ENCODE peak calls at places on chromosomes 1 and 21, in nine cellular contexts. H, Y, Q, N, C, D, X, W and F are unnamed samples.

GRCh38 chr1:85615536-85615935 is 35.0 kb downstream of the CCN1 start:
- DNase-seq in H (no peak), Y (no peak), Q (no peak), N (no peak), C (no peak), D (no peak), X (peak), W (no peak), F (no peak)

GRCh38 chr1:208449951-208450350 is 205.8 kb upstream of the PLXNA2 start:
- DNase-seq in H (no peak), Y (no peak), Q (no peak), N (no peak), C (no peak), D (no peak), X (no peak), W (no peak), F (no peak)

GRCh38 chr1:31799895-31800676 is 15.7 kb downstream of the SPOCD1 start:
- DNase-seq in H (no peak), Y (no peak), Q (no peak), N (no peak), C (no peak), D (no peak), X (no peak), W (peak), F (no peak)

GRCh38 chr1:23825762-23826522 is 713 bp upstream of the HMGCL start:
- DNase-seq in H (no peak), Y (peak), Q (no peak), N (no peak), C (no peak), D (no peak), X (no peak), W (no peak), F (no peak)

GRCh38 chr21:35984654-35985366 is 75.5 kb downstream of the SETD4 start:
- DNase-seq in H (no peak), Y (no peak), Q (no peak), N (no peak), C (no peak), D (no peak), X (no peak), W (peak), F (no peak)

GRCh38 chr1:170692866-170693575 is 29.1 kb downstream of the PRRX1 start:
- DNase-seq in H (no peak), Y (peak), Q (peak), N (no peak), C (peak), D (no peak), X (peak), W (no peak), F (no peak)

GRCh38 chr1:72281637-72282270 is 585 bp downstream of the NEGR1 start:
- DNase-seq in H (no peak), Y (peak), Q (no peak), N (no peak), C (peak), D (no peak), X (no peak), W (no peak), F (peak)

GRCh38 chr1:23449918-23450317 is 25.4 kb upstream of the TCEA3 start:
- DNase-seq in H (no peak), Y (no peak), Q (no peak), N (peak), C (no peak), D (no peak), X (no peak), W (no peak), F (no peak)

GRCh38 chr21:17195965-17196364 is 316.9 kb upstream of the CXADR start:
- DNase-seq in H (no peak), Y (no peak), Q (no peak), N (no peak), C (no peak), D (no peak), X (no peak), W (no peak), F (no peak)

GRCh38 chr1:167594827-167595226 is 35.2 kb upstream of the RCSD1 start:
- DNase-seq in H (no peak), Y (no peak), Q (no peak), N (no peak), C (no peak), D (no peak), X (no peak), W (no peak), F (no peak)

GRCh38 chr1:154912755-154913154 is 23.8 kb downstream of the PMVK start:
- DNase-seq in H (no peak), Y (no peak), Q (no peak), N (no peak), C (no peak), D (no peak), X (no peak), W (no peak), F (no peak)

GRCh38 chr1:232868793-232869491 is 63.7 kb downstream of the MAP10 start:
- DNase-seq in H (peak), Y (peak), Q (peak), N (no peak), C (peak), D (no peak), X (peak), W (peak), F (no peak)

GRCh38 chr1:165943198-165943597 is 115.8 kb downstream of the UCK2 start:
- DNase-seq in H (peak), Y (peak), Q (peak), N (no peak), C (no peak), D (no peak), X (no peak), W (no peak), F (no peak)

GRCh38 chr1:193079187-193079586 is 19.8 kb downstream of the RO60 start:
- DNase-seq in H (no peak), Y (no peak), Q (no peak), N (no peak), C (no peak), D (no peak), X (no peak), W (no peak), F (no peak)

GRCh38 chr1:2999571-2999970 is 21.7 kb upstream of the ACTRT2 start:
- DNase-seq in H (no peak), Y (no peak), Q (no peak), N (no peak), C (no peak), D (no peak), X (no peak), W (no peak), F (no peak)

GRCh38 chr21:33267250-33267649 is 1.1 kb downstream of the IL10RB start:
- DNase-seq in H (no peak), Y (peak), Q (no peak), N (no peak), C (no peak), D (no peak), X (no peak), W (no peak), F (no peak)

GRCh38 chr1:1371354-1371740 is 3.7 kb downstream of the AURKAIP1 start:
- DNase-seq in H (no peak), Y (peak), Q (no peak), N (no peak), C (no peak), D (no peak), X (no peak), W (no peak), F (no peak)

GRCh38 chr1:152107289-152107983 is 7.8 kb downstream of the TCHH start:
- DNase-seq in H (peak), Y (peak), Q (no peak), N (no peak), C (no peak), D (no peak), X (no peak), W (no peak), F (no peak)

GRCh38 chr1:155196103-155196892 is 11.4 kb downstream of the THBS3 start:
- DNase-seq in H (no peak), Y (peak), Q (no peak), N (no peak), C (no peak), D (no peak), X (no peak), W (no peak), F (peak)

GRCh38 chr1:172089768-172090510 is 248.6 kb downstream of the DNM3 start:
- DNase-seq in H (peak), Y (peak), Q (peak), N (peak), C (peak), D (peak), X (peak), W (peak), F (peak)

GRCh38 chr1:111669268-111669667 is 49.7 kb downstream of the RAP1A start:
- DNase-seq in H (no peak), Y (peak), Q (no peak), N (no peak), C (peak), D (no peak), X (peak), W (no peak), F (no peak)

GRCh38 chr21:40324389-40324788 is 457.2 kb downstream of the PCP4 start:
- DNase-seq in H (no peak), Y (no peak), Q (no peak), N (no peak), C (no peak), D (no peak), X (no peak), W (no peak), F (no peak)

GRCh38 chr1:180116964-180117763 is 37.5 kb upstream of the QSOX1 start:
- DNase-seq in H (peak), Y (no peak), Q (peak), N (no peak), C (peak), D (no peak), X (peak), W (peak), F (no peak)

GRCh38 chr1:159935719-159936283 is 9.6 kb downstream of the IGSF9 start:
- DNase-seq in H (no peak), Y (peak), Q (no peak), N (no peak), C (no peak), D (peak), X (peak), W (no peak), F (no peak)

GRCh38 chr21:30329203-30329868 is 8.2 kb downstream of the KRTAP27-1 start:
- DNase-seq in H (no peak), Y (no peak), Q (peak), N (no peak), C (no peak), D (no peak), X (no peak), W (no peak), F (no peak)

GRCh38 chr1:22143065-22143514 is at the start of gene WNT4:
- DNase-seq in H (no peak), Y (peak), Q (peak), N (peak), C (no peak), D (no peak), X (no peak), W (peak), F (peak)

GRCh38 chr1:14486401-14487110 is 111.9 kb upstream of the KAZN start:
- DNase-seq in H (no peak), Y (peak), Q (peak), N (no peak), C (peak), D (no peak), X (no peak), W (no peak), F (no peak)

GRCh38 chr1:25494952-25495351 is 48.5 kb upstream of the LDLRAP1 start:
- DNase-seq in H (no peak), Y (no peak), Q (no peak), N (no peak), C (no peak), D (no peak), X (no peak), W (no peak), F (no peak)

DNA sequence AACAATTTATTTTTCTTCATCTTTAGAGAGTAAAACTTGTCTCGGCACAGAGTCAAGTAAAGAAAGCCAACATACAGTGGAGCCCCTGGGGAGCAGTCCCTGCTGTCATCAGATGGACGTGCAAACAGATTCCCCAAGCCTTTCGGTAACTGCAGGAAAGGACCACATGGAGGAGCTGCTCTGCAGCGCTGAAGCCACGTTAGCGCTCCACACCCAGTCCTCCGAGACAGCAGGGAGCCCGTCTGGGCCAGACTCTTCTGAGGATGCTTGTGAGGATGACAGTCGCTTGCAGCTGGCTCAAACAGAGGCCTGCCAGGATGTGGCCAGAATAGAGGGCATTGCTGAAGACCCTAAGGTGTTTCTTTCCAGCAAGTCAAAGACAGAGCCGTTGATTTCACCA is 77.1 kb upstream of the SCCPDH start:
- DNase-seq in H (no peak), Y (peak), Q (no peak), N (no peak), C (peak), D (peak), X (peak), W (peak), F (no peak)
- H3K27ac ChIP-seq in H (no peak), Y (peak), Q (no peak), N (no peak), C (peak), D (peak), X (peak), W (no peak), F (no peak)

DNA sequence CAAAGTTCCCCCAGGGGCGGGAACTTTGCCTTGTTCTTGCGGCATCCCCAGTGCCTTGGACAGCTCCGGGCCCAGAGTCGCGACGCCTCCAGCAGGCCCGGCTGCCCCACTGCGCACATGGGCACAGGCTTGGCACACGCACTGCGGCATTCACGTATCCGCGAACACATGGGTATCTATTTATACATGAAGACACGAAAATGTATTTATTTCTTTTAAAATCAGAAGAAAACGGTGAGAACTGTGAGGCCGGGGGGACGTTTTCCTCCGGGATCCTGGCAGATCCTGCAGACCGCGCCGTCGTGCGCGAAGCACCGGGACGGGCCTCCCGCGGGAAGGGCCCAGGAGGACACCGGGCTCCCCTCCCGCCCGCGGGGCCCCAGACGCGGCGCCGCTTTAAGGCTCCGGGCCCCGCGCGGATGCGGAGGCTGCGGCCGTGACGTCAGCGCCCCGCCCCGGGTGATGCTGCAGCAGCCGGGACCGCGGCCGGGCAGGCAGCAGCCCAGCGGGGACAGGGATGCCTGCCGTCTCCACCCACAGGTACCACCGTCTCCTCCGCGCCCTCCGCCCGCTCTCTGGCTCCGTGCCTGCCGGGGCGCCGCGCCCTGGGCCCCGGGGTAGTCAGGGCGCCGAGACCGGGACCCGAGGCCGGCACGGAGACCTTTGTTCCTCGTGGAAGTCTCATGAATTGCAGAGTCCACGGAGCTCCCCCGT is at the start of gene SLC45A1:
- DNase-seq in H (peak), Y (peak), Q (peak), N (peak), C (peak), D (no peak), X (peak), W (peak), F (peak)
- H3K27ac ChIP-seq in H (peak), Y (no peak), Q (no peak), N (no peak), C (peak), D (no peak), X (no peak), W (no peak), F (no peak)

DNA sequence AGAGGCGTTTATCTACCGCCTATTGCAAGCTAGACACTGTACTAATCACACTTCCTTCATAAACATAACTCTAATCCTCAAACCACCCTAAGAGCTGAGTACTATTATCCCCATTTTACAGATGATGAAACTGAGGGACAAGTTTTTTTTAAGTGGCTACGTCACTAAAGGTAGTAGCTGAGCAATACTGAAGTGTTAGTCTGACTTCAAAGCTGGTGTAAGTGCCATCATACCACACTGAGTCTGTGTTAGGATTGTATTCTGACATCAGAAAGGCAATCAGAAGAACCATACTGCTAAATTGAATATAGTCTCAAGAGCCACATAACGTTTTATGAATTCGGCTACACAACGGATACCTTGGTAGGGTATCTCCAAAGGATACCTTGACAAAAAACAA is 1.8 kb downstream of the TP53BP2 start:
- DNase-seq in H (no peak), Y (peak), Q (no peak), N (no peak), C (no peak), D (no peak), X (no peak), W (no peak), F (no peak)
- H3K27ac ChIP-seq in H (no peak), Y (peak), Q (no peak), N (no peak), C (no peak), D (no peak), X (no peak), W (peak), F (no peak)

DNA sequence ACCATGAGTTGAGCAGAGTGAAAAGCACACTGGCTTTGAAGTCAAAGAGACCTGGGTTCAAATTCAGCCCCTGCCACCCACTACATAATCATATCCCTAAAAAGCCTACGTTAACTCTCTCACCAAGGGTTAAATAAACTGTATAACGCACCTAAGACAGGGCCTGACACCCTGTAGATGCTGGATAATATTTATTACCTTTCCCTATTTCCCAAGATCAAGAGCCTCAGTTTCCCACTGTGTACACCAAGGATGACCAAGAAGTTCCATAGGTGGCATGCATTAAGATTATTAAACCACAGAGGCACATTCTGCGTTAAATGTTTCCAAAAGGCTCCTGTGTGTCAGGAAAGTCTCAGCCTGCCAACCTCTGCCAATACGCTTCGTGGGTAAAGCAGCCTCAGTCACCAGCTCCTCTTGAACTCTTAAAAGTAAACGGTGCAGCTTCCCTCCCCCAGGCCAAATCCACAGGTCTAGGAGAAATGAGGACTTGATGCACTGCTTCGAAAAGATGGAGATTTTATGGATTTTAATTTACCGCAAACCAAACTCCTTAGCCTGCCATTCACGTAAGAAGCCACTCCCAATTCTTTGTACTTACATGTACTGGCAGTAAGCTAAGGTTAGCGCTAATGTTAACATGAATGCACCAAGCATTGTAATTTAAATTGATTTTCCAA is 2.7 kb downstream of the USP24 start:
- DNase-seq in H (no peak), Y (no peak), Q (no peak), N (no peak), C (no peak), D (peak), X (no peak), W (no peak), F (no peak)
- H3K27ac ChIP-seq in H (no peak), Y (no peak), Q (no peak), N (peak), C (no peak), D (peak), X (no peak), W (peak), F (peak)

GRCh38 chr1:63818567-63819340 is 44.9 kb downstream of the ROR1 start:
- DNase-seq in H (no peak), Y (peak), Q (peak), N (no peak), C (no peak), D (no peak), X (peak), W (no peak), F (no peak)
- H3K27ac ChIP-seq in H (no peak), Y (no peak), Q (no peak), N (no peak), C (no peak), D (no peak), X (no peak), W (no peak), F (no peak)

GRCh38 chr1:10497109-10497508 is 22.4 kb downstream of the PEX14 start:
- DNase-seq in H (no peak), Y (no peak), Q (no peak), N (no peak), C (no peak), D (no peak), X (no peak), W (no peak), F (no peak)

GRCh38 chr1:10495475-10495817 is 20.7 kb downstream of the PEX14 start:
- DNase-seq in H (no peak), Y (no peak), Q (no peak), N (no peak), C (no peak), D (no peak), X (no peak), W (no peak), F (no peak)

GRCh38 chr1:10494754-10495474 is 20.2 kb downstream of the PEX14 start:
- DNase-seq in H (no peak), Y (peak), Q (peak), N (peak), C (peak), D (peak), X (peak), W (peak), F (peak)

GRCh38 chr1:10494418-10494753 is 19.6 kb downstream of the PEX14 start:
- DNase-seq in H (no peak), Y (no peak), Q (no peak), N (no peak), C (no peak), D (peak), X (no peak), W (no peak), F (no peak)

GRCh38 chr1:10495942-10496341 is 21.2 kb downstream of the PEX14 start:
- DNase-seq in H (no peak), Y (no peak), Q (peak), N (peak), C (no peak), D (no peak), X (no peak), W (no peak), F (no peak)
- H3K27ac ChIP-seq in H (no peak), Y (no peak), Q (peak), N (peak), C (no peak), D (no peak), X (no peak), W (peak), F (no peak)